ENCODE peak calls at places on chromosomes 2 and 18, in seven cellular contexts. H, E, L, F, M, W and N are unnamed samples.

GRCh38 chr2:41940715-41941114 is 107.1 kb upstream of the PKDCC start:
- DNase-seq in H (no peak), E (peak), L (no peak), F (no peak), M (no peak), W (no peak), N (no peak)

GRCh38 chr2:134127496-134127895 is 126.4 kb upstream of the MGAT5 start:
- DNase-seq in H (no peak), E (no peak), L (no peak), F (no peak), M (no peak), W (no peak), N (no peak)

GRCh38 chr18:47204908-47205522 is 28.9 kb upstream of the IER3IP1 start:
- DNase-seq in H (no peak), E (peak), L (peak), F (no peak), M (peak), W (peak), N (peak)

GRCh38 chr2:24970483-24971299 is 1.1 kb downstream of the DNAJC27 start:
- DNase-seq in H (peak), E (no peak), L (peak), F (no peak), M (peak), W (peak), N (no peak)

GRCh38 chr2:185785851-185786473 is 47.4 kb downstream of the FSIP2 start:
- DNase-seq in H (no peak), E (no peak), L (no peak), F (no peak), M (no peak), W (no peak), N (no peak)

GRCh38 chr2:240467149-240467642 is 31.7 kb downstream of the GPC1 start:
- DNase-seq in H (no peak), E (peak), L (no peak), F (peak), M (no peak), W (peak), N (peak)

GRCh38 chr2:110731064-110731463 is 1.3 kb upstream of the ACOXL start:
- DNase-seq in H (no peak), E (no peak), L (no peak), F (no peak), M (no peak), W (no peak), N (no peak)

GRCh38 chr2:17975401-17975800 is 96.9 kb downstream of the KCNS3 start:
- DNase-seq in H (no peak), E (no peak), L (no peak), F (no peak), M (no peak), W (no peak), N (no peak)

GRCh38 chr2:239717706-239718105 is 307.4 kb downstream of the NDUFA10 start:
- DNase-seq in H (no peak), E (no peak), L (no peak), F (no peak), M (no peak), W (no peak), N (no peak)

GRCh38 chr2:193303464-193303863 is 1108.7 kb upstream of the TMEFF2 start:
- DNase-seq in H (no peak), E (no peak), L (peak), F (no peak), M (no peak), W (no peak), N (no peak)

GRCh38 chr2:82258151-82258550 is 1953.6 kb upstream of the LRRTM1 start:
- DNase-seq in H (no peak), E (no peak), L (peak), F (no peak), M (no peak), W (no peak), N (no peak)

GRCh38 chr18:64191069-64191468 is 42.2 kb upstream of the LINC00305 start:
- DNase-seq in H (no peak), E (no peak), L (no peak), F (no peak), M (no peak), W (no peak), N (no peak)

GRCh38 chr2:190855245-190855644 is 25.4 kb upstream of the GLS start:
- DNase-seq in H (no peak), E (no peak), L (no peak), F (no peak), M (no peak), W (no peak), N (no peak)

GRCh38 chr2:158395166-158395565 is 61.4 kb downstream of the CCDC148 start:
- DNase-seq in H (peak), E (no peak), L (no peak), F (no peak), M (no peak), W (peak), N (no peak)

GRCh38 chr2:54058449-54058848 is 57.0 kb upstream of the ACYP2 start:
- DNase-seq in H (no peak), E (no peak), L (no peak), F (no peak), M (no peak), W (no peak), N (no peak)

GRCh38 chr2:170573660-170574059 is 141.5 kb upstream of the SP5 start:
- DNase-seq in H (no peak), E (no peak), L (no peak), F (no peak), M (no peak), W (no peak), N (no peak)

GRCh38 chr2:59997371-59997770 is 556.1 kb downstream of the BCL11A start:
- DNase-seq in H (no peak), E (no peak), L (no peak), F (no peak), M (no peak), W (no peak), N (no peak)

GRCh38 chr2:240224676-240225075 is 84.2 kb upstream of the OTOS start:
- DNase-seq in H (peak), E (no peak), L (no peak), F (no peak), M (peak), W (no peak), N (no peak)

DNA sequence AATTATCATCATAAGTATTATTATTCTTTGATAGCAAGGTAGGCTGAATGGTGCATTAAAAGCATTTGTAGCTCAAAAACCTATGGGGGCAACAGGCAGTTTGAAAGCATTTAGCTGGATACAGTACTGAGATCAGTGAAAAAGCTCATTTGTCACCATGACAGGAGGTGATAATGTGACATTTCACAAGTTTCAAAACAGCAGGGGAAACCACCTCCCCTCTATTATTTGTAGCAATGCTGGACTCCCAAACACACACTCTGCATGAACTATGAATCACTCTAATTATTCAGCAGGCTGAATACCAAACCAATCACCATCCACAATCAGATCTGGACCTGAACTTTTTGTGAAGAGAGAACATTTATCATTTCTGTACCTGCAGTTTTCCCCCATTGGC is 63.4 kb downstream of the MYO5B start:
- DNase-seq in H (no peak), E (no peak), L (no peak), F (no peak), M (no peak), W (no peak), N (no peak)
- TF ChIP-seq CTCF in H (no peak), E (no peak), L (no peak), F (no peak), M (no peak), W (no peak), N (no peak)

GRCh38 chr2:211879323-211879722 is 659.3 kb downstream of the ERBB4 start:
- DNase-seq in H (no peak), E (no peak), L (peak), F (no peak), M (peak), W (no peak), N (no peak)
- TF ChIP-seq CTCF in H (peak), E (peak), L (no peak), F (no peak), M (no peak), W (peak), N (no peak)

DNA sequence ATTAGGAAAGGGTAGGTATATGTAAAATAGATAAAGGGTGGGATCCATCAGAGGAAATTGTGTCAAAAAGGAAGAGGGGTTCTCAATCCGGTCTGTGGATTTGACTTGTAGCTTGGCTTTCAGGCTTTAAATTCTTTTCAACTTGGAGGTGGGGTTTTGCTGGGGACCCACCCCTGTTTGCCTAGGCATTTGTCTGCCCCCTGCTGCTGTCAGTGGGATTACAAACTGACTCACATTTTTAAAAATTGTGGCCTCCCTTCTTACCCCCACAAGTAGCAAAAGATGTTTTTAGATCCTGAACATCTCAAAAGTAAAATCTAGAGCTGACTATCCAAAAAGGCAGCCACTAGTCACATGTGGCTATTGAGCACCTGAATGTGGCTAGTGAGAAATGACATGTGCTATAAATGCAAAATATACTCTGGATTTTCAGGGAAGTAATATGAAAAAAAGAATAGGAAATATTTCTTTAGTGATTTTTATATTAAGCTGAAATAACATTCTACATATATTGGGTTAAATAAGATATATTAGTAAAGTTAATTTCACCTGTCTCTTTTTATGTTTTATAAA is 178.9 kb downstream of the GFPT1 start:
- DNase-seq in H (no peak), E (no peak), L (peak), F (no peak), M (peak), W (no peak), N (no peak)
- TF ChIP-seq CTCF in H (peak), E (no peak), L (peak), F (no peak), M (peak), W (peak), N (no peak)

GRCh38 chr18:34322365-34323289 is 97.9 kb upstream of the NOL4 start:
- DNase-seq in H (peak), E (peak), L (peak), F (peak), M (peak), W (peak), N (peak)
- TF ChIP-seq CTCF in H (peak), E (peak), L (peak), F (no peak), M (peak), W (peak), N (peak)

GRCh38 chr2:233671290-233672161 is at the start of gene UGT1A9:
- DNase-seq in H (no peak), E (no peak), L (no peak), F (no peak), M (no peak), W (no peak), N (no peak)

GRCh38 chr2:233673896-233674295 is 2.2 kb downstream of the UGT1A9 start:
- DNase-seq in H (no peak), E (no peak), L (no peak), F (no peak), M (no peak), W (no peak), N (no peak)

GRCh38 chr2:233674314-233674713 is 2.6 kb downstream of the UGT1A9 start:
- DNase-seq in H (no peak), E (no peak), L (no peak), F (no peak), M (no peak), W (no peak), N (no peak)

GRCh38 chr2:233676046-233676445 is 4.3 kb downstream of the UGT1A9 start:
- DNase-seq in H (no peak), E (no peak), L (no peak), F (no peak), M (no peak), W (no peak), N (no peak)

DNA sequence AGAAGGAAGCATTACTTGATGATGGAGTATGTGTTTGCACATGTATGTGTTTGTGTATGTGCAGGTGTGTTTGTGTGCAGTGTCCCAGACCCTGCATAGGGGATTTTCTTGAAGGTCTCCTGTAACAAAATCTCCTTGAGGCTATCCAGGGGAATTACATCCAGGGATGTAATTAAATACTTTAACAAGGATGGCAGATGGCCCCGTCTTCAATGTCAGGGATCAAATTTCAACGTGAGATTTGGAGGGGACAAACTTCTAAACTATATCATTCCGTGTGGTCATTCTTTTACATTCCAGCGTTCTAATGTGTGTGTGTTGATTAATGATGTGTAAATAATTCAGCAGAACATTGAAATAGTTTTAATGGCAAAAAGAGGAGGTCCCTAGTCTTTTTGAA is 3.3 kb downstream of the UGT1A9 start:
- DNase-seq in H (no peak), E (no peak), L (no peak), F (no peak), M (no peak), W (no peak), N (no peak)
- TF ChIP-seq CTCF in H (peak), E (no peak), L (no peak), F (no peak), M (no peak), W (no peak), N (no peak)

GRCh38 chr2:86621290-86621943 is 2.2 kb downstream of the RNF103 start:
- DNase-seq in H (no peak), E (no peak), L (peak), F (no peak), M (peak), W (no peak), N (no peak)
- TF ChIP-seq CTCF in H (no peak), E (peak), L (no peak), F (no peak), M (no peak), W (no peak), N (peak)

DNA sequence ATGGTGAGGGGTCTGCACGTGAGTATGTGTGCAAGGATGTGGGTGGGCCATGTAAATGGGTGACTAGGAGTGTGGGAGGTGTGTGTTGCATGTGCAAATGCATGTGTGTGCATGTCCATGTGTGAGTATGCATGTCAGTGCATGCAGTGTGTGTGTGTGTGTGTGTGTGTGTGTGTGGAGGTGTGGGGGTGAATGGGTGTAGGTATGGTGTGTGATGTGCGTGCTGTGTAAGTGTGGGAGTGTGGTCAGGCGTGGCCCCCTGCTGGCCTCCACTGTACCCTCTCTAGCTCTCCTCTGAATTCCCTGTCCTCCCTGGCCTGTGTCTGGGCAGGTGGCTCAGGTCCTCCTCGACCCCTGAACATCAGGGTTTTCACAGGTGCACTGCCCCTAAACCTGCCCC is 230.3 kb downstream of the CELF4 start:
- DNase-seq in H (no peak), E (no peak), L (peak), F (no peak), M (no peak), W (peak), N (no peak)
- TF ChIP-seq CTCF in H (peak), E (no peak), L (no peak), F (no peak), M (peak), W (peak), N (no peak)

GRCh38 chr2:166750624-166751023 is 137.7 kb upstream of the XIRP2 start:
- DNase-seq in H (no peak), E (no peak), L (no peak), F (no peak), M (no peak), W (no peak), N (no peak)
- TF ChIP-seq CTCF in H (no peak), E (no peak), L (no peak), F (no peak), M (no peak), W (no peak), N (no peak)

GRCh38 chr2:241762933-241763369 is 13.7 kb upstream of the GAL3ST2 start:
- DNase-seq in H (no peak), E (no peak), L (no peak), F (no peak), M (no peak), W (no peak), N (no peak)

GRCh38 chr2:241763551-241764271 is 12.9 kb upstream of the GAL3ST2 start:
- DNase-seq in H (no peak), E (no peak), L (no peak), F (no peak), M (no peak), W (no peak), N (no peak)

GRCh38 chr2:241762321-241762932 is 14.2 kb upstream of the GAL3ST2 start:
- DNase-seq in H (no peak), E (no peak), L (no peak), F (no peak), M (no peak), W (no peak), N (peak)

GRCh38 chr2:241767464-241768250 is 9.0 kb upstream of the GAL3ST2 start:
- DNase-seq in H (no peak), E (peak), L (no peak), F (no peak), M (no peak), W (no peak), N (no peak)

DNA sequence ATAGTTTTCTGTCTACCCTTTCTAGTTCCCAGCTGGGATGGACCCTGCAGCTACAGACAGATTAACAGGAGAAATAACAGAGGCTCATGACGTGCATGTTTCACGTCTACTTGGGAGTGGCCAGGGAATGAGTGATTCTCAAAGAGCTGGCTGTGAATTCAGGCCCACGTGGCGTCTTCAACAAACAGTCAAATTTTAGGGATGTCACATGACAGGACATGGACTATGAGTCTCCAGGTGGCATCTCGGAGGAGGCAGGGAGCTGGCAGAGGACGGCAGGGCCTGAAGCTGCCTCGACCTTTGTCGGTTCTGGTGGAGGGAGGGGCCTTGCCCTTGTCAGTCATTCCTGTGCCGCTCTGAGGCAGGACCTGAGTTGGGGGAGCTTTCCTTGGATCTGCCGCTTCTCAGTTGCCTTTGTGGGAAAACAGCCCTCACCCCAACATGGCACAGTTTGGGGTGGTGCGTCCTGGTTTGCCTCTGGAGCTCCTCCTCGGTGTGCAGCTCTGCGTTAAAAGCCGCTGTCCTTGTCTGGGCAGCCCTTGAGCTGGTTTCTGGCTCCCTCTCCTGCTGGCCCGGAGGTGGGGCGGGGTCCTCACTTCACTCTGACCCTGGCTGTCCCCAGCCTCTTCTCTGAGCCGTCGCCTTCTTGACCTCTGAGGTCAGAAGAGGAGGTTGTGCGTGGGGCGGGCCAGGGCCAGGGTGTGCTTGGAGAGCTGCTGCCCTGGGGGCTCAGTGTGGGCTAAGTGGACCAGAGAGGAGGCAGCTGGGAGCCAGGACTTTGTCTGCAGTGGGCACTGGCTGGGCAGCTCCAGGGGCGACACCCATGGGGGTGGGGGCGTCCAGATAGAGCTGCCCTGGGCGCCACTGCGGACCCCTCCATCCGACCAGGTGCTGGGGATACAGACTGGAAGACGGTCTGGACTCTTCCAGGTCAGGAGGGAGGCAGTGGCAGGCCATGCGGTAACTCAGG is 12.1 kb upstream of the GAL3ST2 start:
- DNase-seq in H (no peak), E (no peak), L (no peak), F (no peak), M (no peak), W (no peak), N (no peak)
- TF ChIP-seq CTCF in H (no peak), E (no peak), L (no peak), F (no peak), M (no peak), W (no peak), N (no peak)

DNA sequence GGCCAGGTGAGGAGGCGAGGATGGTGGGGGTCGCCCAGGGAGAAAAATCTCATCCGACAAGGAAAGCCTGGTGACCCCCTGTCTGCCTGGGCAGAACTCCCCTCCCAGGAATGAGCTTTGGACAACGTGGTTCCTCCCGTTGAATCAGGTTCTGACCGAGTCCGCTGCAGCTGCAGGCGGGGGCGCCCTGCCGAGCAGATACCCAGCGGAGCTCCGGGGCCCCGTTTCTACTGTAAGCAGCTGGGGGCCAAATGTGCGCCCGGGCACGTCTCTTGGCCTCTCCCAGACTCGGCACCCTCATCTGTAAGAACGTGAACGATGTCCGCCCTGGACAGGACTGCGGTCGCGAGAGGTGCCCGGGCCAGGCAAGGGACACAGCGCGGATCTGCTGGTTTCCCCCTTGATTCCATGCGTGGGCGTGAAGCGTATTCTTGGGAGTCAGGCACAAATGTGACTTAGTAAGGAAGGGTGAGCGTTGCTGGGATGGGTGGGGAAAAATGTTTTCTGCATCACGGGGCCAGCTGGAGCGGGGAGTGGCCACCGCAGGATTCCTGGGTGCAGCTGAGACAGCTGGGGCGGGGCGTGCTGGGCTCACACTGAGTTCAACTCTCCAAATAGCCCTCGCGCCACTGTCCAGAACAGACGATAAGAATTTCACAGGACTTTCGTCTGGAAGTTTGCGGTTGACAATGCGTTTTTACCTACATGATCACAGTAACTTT is 20.2 kb upstream of the TUBB6 start:
- DNase-seq in H (no peak), E (peak), L (peak), F (peak), M (peak), W (peak), N (peak)
- TF ChIP-seq CTCF in H (no peak), E (no peak), L (no peak), F (no peak), M (no peak), W (no peak), N (no peak)